ENCODE peak calls at places on chromosomes 12 and 14, in nine cellular contexts. One of them, this sample, is unnamed. For H3K27me3 and H3K9me3, the result is how much of the 10 kb centered on the place peaks cover.

GRCh38 chr14:58362798-58363412 is 32.8 kb upstream of the TOMM20L start:
- DNase-seq in PC-3: peak
- DNase-seq in Caco-2: peak
- DNase-seq in adipocyte: peak
- DNase-seq in right lobe of liver: no peak
- DNase-seq in IMR-90: peak
- DNase-seq in CD8-positive, alpha-beta T cell: no peak
- DNase-seq in transverse colon: no peak
- DNase-seq in osteoblast: peak
- DNase-seq in this sample: no peak

GRCh38 chr14:101469382-101470251 is 91.7 kb upstream of the DIO3 start:
- DNase-seq in PC-3: no peak
- DNase-seq in Caco-2: no peak
- DNase-seq in adipocyte: no peak
- DNase-seq in right lobe of liver: peak
- DNase-seq in IMR-90: no peak
- DNase-seq in CD8-positive, alpha-beta T cell: no peak
- DNase-seq in transverse colon: no peak
- DNase-seq in osteoblast: no peak
- DNase-seq in this sample: no peak

GRCh38 chr14:103880334-103880985 is 33.1 kb upstream of the PPP1R13B start:
- DNase-seq in PC-3: peak
- DNase-seq in Caco-2: no peak
- DNase-seq in adipocyte: peak
- DNase-seq in right lobe of liver: peak
- DNase-seq in IMR-90: peak
- DNase-seq in CD8-positive, alpha-beta T cell: peak
- DNase-seq in transverse colon: peak
- DNase-seq in osteoblast: peak
- DNase-seq in this sample: no peak

GRCh38 chr14:36022765-36023415 is 153.6 kb downstream of the PTCSC3 start:
- DNase-seq in PC-3: no peak
- DNase-seq in Caco-2: no peak
- DNase-seq in adipocyte: no peak
- DNase-seq in right lobe of liver: no peak
- DNase-seq in IMR-90: no peak
- DNase-seq in CD8-positive, alpha-beta T cell: no peak
- DNase-seq in transverse colon: no peak
- DNase-seq in osteoblast: no peak
- DNase-seq in this sample: no peak

GRCh38 chr14:100740196-100740825 is 13.6 kb downstream of the DLK1 start:
- DNase-seq in PC-3: no peak
- DNase-seq in Caco-2: no peak
- DNase-seq in adipocyte: no peak
- DNase-seq in right lobe of liver: peak
- DNase-seq in IMR-90: no peak
- DNase-seq in CD8-positive, alpha-beta T cell: no peak
- DNase-seq in transverse colon: no peak
- DNase-seq in osteoblast: no peak
- DNase-seq in this sample: no peak

GRCh38 chr12:54988402-54989054 is 4.0 kb upstream of the TESPA1 start:
- DNase-seq in PC-3: peak
- DNase-seq in Caco-2: no peak
- DNase-seq in adipocyte: peak
- DNase-seq in right lobe of liver: peak
- DNase-seq in IMR-90: peak
- DNase-seq in CD8-positive, alpha-beta T cell: no peak
- DNase-seq in transverse colon: peak
- DNase-seq in osteoblast: no peak
- DNase-seq in this sample: no peak

GRCh38 chr14:87241018-87241779 is 751.8 kb downstream of the GALC start:
- DNase-seq in PC-3: no peak
- DNase-seq in Caco-2: no peak
- DNase-seq in adipocyte: no peak
- DNase-seq in right lobe of liver: no peak
- DNase-seq in IMR-90: no peak
- DNase-seq in CD8-positive, alpha-beta T cell: no peak
- DNase-seq in transverse colon: no peak
- DNase-seq in osteoblast: no peak
- DNase-seq in this sample: no peak

GRCh38 chr12:20142295-20142694 is 226.0 kb upstream of the PDE3A start:
- DNase-seq in PC-3: no peak
- DNase-seq in Caco-2: no peak
- DNase-seq in adipocyte: peak
- DNase-seq in right lobe of liver: no peak
- DNase-seq in IMR-90: no peak
- DNase-seq in CD8-positive, alpha-beta T cell: no peak
- DNase-seq in transverse colon: no peak
- DNase-seq in osteoblast: no peak
- DNase-seq in this sample: no peak

GRCh38 chr12:91774471-91774921 is 371.1 kb downstream of the BTG1 start:
- DNase-seq in PC-3: peak
- DNase-seq in Caco-2: no peak
- DNase-seq in adipocyte: peak
- DNase-seq in right lobe of liver: no peak
- DNase-seq in IMR-90: peak
- DNase-seq in CD8-positive, alpha-beta T cell: no peak
- DNase-seq in transverse colon: no peak
- DNase-seq in osteoblast: peak
- DNase-seq in this sample: no peak

GRCh38 chr14:69855180-69855817 is 23.9 kb upstream of the SMOC1 start:
- DNase-seq in PC-3: no peak
- DNase-seq in Caco-2: peak
- DNase-seq in adipocyte: no peak
- DNase-seq in right lobe of liver: no peak
- DNase-seq in IMR-90: no peak
- DNase-seq in CD8-positive, alpha-beta T cell: no peak
- DNase-seq in transverse colon: no peak
- DNase-seq in osteoblast: no peak
- DNase-seq in this sample: no peak

GRCh38 chr14:104138891-104139459 is 588 bp downstream of the KIF26A start:
- DNase-seq in PC-3: no peak
- DNase-seq in Caco-2: no peak
- DNase-seq in adipocyte: no peak
- DNase-seq in right lobe of liver: no peak
- DNase-seq in IMR-90: no peak
- DNase-seq in CD8-positive, alpha-beta T cell: no peak
- DNase-seq in transverse colon: no peak
- DNase-seq in osteoblast: peak
- DNase-seq in this sample: no peak

GRCh38 chr14:53325176-53325806 is 172.2 kb upstream of the DDHD1 start:
- DNase-seq in PC-3: peak
- DNase-seq in Caco-2: no peak
- DNase-seq in adipocyte: peak
- DNase-seq in right lobe of liver: no peak
- DNase-seq in IMR-90: peak
- DNase-seq in CD8-positive, alpha-beta T cell: no peak
- DNase-seq in transverse colon: no peak
- DNase-seq in osteoblast: no peak
- DNase-seq in this sample: no peak

GRCh38 chr12:89319111-89319510 is 33.2 kb downstream of the DUSP6 start:
- DNase-seq in PC-3: no peak
- DNase-seq in Caco-2: no peak
- DNase-seq in adipocyte: no peak
- DNase-seq in right lobe of liver: peak
- DNase-seq in IMR-90: no peak
- DNase-seq in CD8-positive, alpha-beta T cell: no peak
- DNase-seq in transverse colon: no peak
- DNase-seq in osteoblast: no peak
- DNase-seq in this sample: no peak

GRCh38 chr12:65666876-65667275 is 157.4 kb upstream of the HMGA2 start:
- DNase-seq in PC-3: no peak
- DNase-seq in Caco-2: no peak
- DNase-seq in adipocyte: no peak
- DNase-seq in right lobe of liver: no peak
- DNase-seq in IMR-90: peak
- DNase-seq in CD8-positive, alpha-beta T cell: no peak
- DNase-seq in transverse colon: no peak
- DNase-seq in osteoblast: no peak
- DNase-seq in this sample: no peak

GRCh38 chr14:73105050-73105449 is 31.3 kb upstream of the PSEN1 start:
- DNase-seq in PC-3: no peak
- DNase-seq in Caco-2: no peak
- DNase-seq in adipocyte: no peak
- DNase-seq in right lobe of liver: no peak
- DNase-seq in IMR-90: no peak
- DNase-seq in CD8-positive, alpha-beta T cell: no peak
- DNase-seq in transverse colon: no peak
- DNase-seq in osteoblast: no peak
- DNase-seq in this sample: no peak

GRCh38 chr14:44945264-44945663 is 16.5 kb downstream of the KLHL28 start:
- DNase-seq in PC-3: no peak
- DNase-seq in Caco-2: no peak
- DNase-seq in adipocyte: peak
- DNase-seq in right lobe of liver: no peak
- DNase-seq in IMR-90: peak
- DNase-seq in CD8-positive, alpha-beta T cell: no peak
- DNase-seq in transverse colon: no peak
- DNase-seq in osteoblast: peak
- DNase-seq in this sample: no peak

GRCh38 chr12:113214938-113215400 is 6.3 kb upstream of the TPCN1 start:
- DNase-seq in PC-3: peak
- DNase-seq in Caco-2: peak
- DNase-seq in adipocyte: peak
- DNase-seq in right lobe of liver: no peak
- DNase-seq in IMR-90: peak
- DNase-seq in CD8-positive, alpha-beta T cell: no peak
- DNase-seq in transverse colon: peak
- DNase-seq in osteoblast: peak
- DNase-seq in this sample: peak

GRCh38 chr12:29692237-29692636 is 91.5 kb downstream of the TMTC1 start:
- DNase-seq in PC-3: no peak
- DNase-seq in Caco-2: no peak
- DNase-seq in adipocyte: no peak
- DNase-seq in right lobe of liver: no peak
- DNase-seq in IMR-90: no peak
- DNase-seq in CD8-positive, alpha-beta T cell: no peak
- DNase-seq in transverse colon: no peak
- DNase-seq in osteoblast: no peak
- DNase-seq in this sample: no peak

GRCh38 chr14:101177301-101178055 is 274.0 kb upstream of the RTL1 start:
- DNase-seq in PC-3: no peak
- DNase-seq in Caco-2: no peak
- DNase-seq in adipocyte: no peak
- DNase-seq in right lobe of liver: no peak
- DNase-seq in IMR-90: no peak
- DNase-seq in CD8-positive, alpha-beta T cell: no peak
- DNase-seq in transverse colon: no peak
- DNase-seq in osteoblast: no peak
- DNase-seq in this sample: no peak

GRCh38 chr14:51370758-51371386 is 130.8 kb downstream of the TMX1 start:
- DNase-seq in PC-3: peak
- DNase-seq in Caco-2: no peak
- DNase-seq in adipocyte: no peak
- DNase-seq in right lobe of liver: no peak
- DNase-seq in IMR-90: no peak
- DNase-seq in CD8-positive, alpha-beta T cell: no peak
- DNase-seq in transverse colon: no peak
- DNase-seq in osteoblast: no peak
- DNase-seq in this sample: no peak

GRCh38 chr12:14946856-14947255 is 8.5 kb upstream of the ERP27 start:
- DNase-seq in PC-3: peak
- DNase-seq in Caco-2: no peak
- DNase-seq in adipocyte: no peak
- DNase-seq in right lobe of liver: no peak
- DNase-seq in IMR-90: no peak
- DNase-seq in CD8-positive, alpha-beta T cell: no peak
- DNase-seq in transverse colon: no peak
- DNase-seq in osteoblast: peak
- DNase-seq in this sample: no peak
- H3K27me3 ChIP-seq in PC-3: under half
- H3K27me3 ChIP-seq in Caco-2: under half
- H3K27me3 ChIP-seq in adipocyte: under half
- H3K27me3 ChIP-seq in right lobe of liver: under half
- H3K27me3 ChIP-seq in IMR-90: under half
- H3K27me3 ChIP-seq in CD8-positive, alpha-beta T cell: under half
- H3K27me3 ChIP-seq in transverse colon: under half
- H3K27me3 ChIP-seq in osteoblast: under half
- H3K27me3 ChIP-seq in this sample: under half

DNA sequence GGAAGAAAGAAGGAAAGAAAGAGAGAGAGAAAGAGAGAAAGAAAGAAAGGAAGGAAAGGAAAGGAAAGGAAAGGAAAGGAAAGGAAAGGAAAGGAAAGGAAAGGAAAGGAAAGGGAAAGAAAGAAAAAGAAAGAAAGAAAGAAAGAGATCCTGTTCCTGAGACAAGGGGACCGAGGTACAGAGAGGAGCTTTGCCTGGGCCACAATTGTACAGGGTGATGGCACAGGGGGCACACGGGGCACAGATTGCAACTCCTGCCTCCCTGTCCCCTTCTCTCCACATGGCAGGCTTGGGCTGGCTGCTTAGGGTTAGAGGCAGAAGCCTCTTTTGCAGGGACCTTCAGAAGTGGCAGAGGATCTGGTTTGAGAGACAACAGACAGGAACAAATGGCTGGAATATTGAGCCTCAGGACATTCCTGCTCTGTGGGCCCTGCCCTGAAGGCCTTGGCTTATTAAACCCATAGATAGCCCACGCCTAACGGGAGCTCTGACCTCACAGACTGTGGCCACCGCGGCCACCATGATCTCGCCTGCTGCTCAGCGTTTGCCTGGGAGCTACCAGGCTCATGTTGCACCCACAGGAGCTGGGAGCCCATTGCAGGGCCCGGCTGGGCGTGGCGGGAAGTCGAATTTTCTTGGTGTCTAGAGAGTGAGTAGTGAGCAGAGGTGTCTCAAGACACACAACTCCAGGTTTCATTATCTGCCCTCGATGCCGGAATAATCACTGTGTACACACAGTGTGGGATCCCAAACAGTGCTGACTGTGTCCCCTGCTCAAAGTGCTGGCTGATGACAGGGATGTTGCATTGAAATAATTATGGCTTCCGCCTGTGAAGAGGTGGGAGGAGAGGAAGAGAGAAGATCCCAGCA is 147.9 kb upstream of the NCOR2 start:
- DNase-seq in PC-3: peak
- DNase-seq in Caco-2: no peak
- DNase-seq in adipocyte: peak
- DNase-seq in right lobe of liver: no peak
- DNase-seq in IMR-90: peak
- DNase-seq in CD8-positive, alpha-beta T cell: no peak
- DNase-seq in transverse colon: peak
- DNase-seq in osteoblast: no peak
- DNase-seq in this sample: no peak
- H3K4me3 ChIP-seq in PC-3: no peak
- H3K4me3 ChIP-seq in Caco-2: no peak
- H3K4me3 ChIP-seq in adipocyte: no peak
- H3K4me3 ChIP-seq in right lobe of liver: no peak
- H3K4me3 ChIP-seq in IMR-90: no peak
- H3K4me3 ChIP-seq in CD8-positive, alpha-beta T cell: no peak
- H3K4me3 ChIP-seq in transverse colon: no peak
- H3K4me3 ChIP-seq in osteoblast: no peak
- H3K4me3 ChIP-seq in this sample: no peak

GRCh38 chr12:126651133-126651532 is 1585.9 kb downstream of the AACS start:
- DNase-seq in PC-3: no peak
- DNase-seq in Caco-2: no peak
- DNase-seq in adipocyte: no peak
- DNase-seq in right lobe of liver: no peak
- DNase-seq in IMR-90: no peak
- DNase-seq in CD8-positive, alpha-beta T cell: no peak
- DNase-seq in transverse colon: no peak
- DNase-seq in osteoblast: no peak
- DNase-seq in this sample: no peak
- H3K9me3 ChIP-seq in PC-3: under half
- H3K9me3 ChIP-seq in Caco-2: under half
- H3K9me3 ChIP-seq in adipocyte: under half
- H3K9me3 ChIP-seq in right lobe of liver: under half
- H3K9me3 ChIP-seq in IMR-90: under half
- H3K9me3 ChIP-seq in CD8-positive, alpha-beta T cell: under half
- H3K9me3 ChIP-seq in transverse colon: under half
- H3K9me3 ChIP-seq in osteoblast: under half
- H3K9me3 ChIP-seq in this sample: under half

GRCh38 chr12:100993916-100994315 is 199.3 kb downstream of the ANO4 start:
- DNase-seq in PC-3: no peak
- DNase-seq in Caco-2: no peak
- DNase-seq in adipocyte: no peak
- DNase-seq in right lobe of liver: no peak
- DNase-seq in IMR-90: no peak
- DNase-seq in CD8-positive, alpha-beta T cell: no peak
- DNase-seq in transverse colon: no peak
- DNase-seq in osteoblast: no peak
- DNase-seq in this sample: peak
- H3K27me3 ChIP-seq in PC-3: under half
- H3K27me3 ChIP-seq in Caco-2: under half
- H3K27me3 ChIP-seq in adipocyte: under half
- H3K27me3 ChIP-seq in right lobe of liver: under half
- H3K27me3 ChIP-seq in IMR-90: under half
- H3K27me3 ChIP-seq in CD8-positive, alpha-beta T cell: under half
- H3K27me3 ChIP-seq in transverse colon: under half
- H3K27me3 ChIP-seq in osteoblast: under half
- H3K27me3 ChIP-seq in this sample: under half